ENCODE peak calls at places on chromosomes 4 and X, in seven cellular contexts. E is neuronal stem cell, X is IMR-90, N is mesendoderm, U is H9, S is trophoblast cell, F is mesenchymal stem cell. T is an unnamed sample.
A peak's percentile ranks its signal among the peaks of the same experiment; 100 is the strongest.

GRCh38 chr4:7854697-7855370 is 84.8 kb downstream of the AFAP1 start:
- DNase-seq in E (no peak), X (no peak), U (no peak), F (no peak), S (no peak), N (no peak), T (no peak)

GRCh38 chr4:153480704-153481103 is 14.5 kb downstream of the TMEM131L start:
- DNase-seq in F (no peak), U (no peak), N (no peak), S (no peak), X (no peak), E (no peak), T (no peak)

GRCh38 chr4:56870927-56871326 is 36.8 kb upstream of the REST start:
- DNase-seq in F (no peak), U (no peak), X (peak; percentile 35), E (no peak), N (no peak), S (no peak), T (no peak)

GRCh38 chr4:6873792-6874461 is 35.7 kb upstream of the TBC1D14 start:
- DNase-seq in F (peak; percentile 67), S (peak; percentile 86), E (peak; percentile 39), U (peak; percentile 75), X (peak; percentile 62), N (peak; percentile 70), T (no peak)

GRCh38 chr4:21888195-21888976 is 60.2 kb downstream of the KCNIP4 start:
- DNase-seq in S (peak; percentile 1), U (no peak), E (no peak), X (peak; percentile 93), F (peak; percentile 94), N (no peak), T (no peak)

GRCh38 chrX:136586386-136586785 is 54.4 kb downstream of the VGLL1 start:
- DNase-seq in S (no peak), E (no peak), F (no peak), X (no peak), N (no peak), U (no peak), T (no peak)

GRCh38 chr4:25442863-25443307 is 65.8 kb downstream of the ANAPC4 start:
- DNase-seq in F (no peak), S (no peak), U (no peak), N (no peak), E (no peak), X (no peak), T (no peak)

GRCh38 chrX:30039768-30040167 is 175.6 kb upstream of the MAGEB2 start:
- DNase-seq in U (no peak), F (no peak), S (peak; percentile 60), N (no peak), X (peak; percentile 54), E (no peak), T (no peak)

GRCh38 chr4:118941149-118941548 is 52.5 kb downstream of the SYNPO2 start:
- DNase-seq in E (no peak), U (no peak), S (no peak), N (no peak), F (peak; percentile 78), X (peak; percentile 21), T (no peak)

GRCh38 chr4:2799971-2800690 is 7.2 kb downstream of the SH3BP2 start:
- DNase-seq in E (no peak), U (no peak), X (no peak), N (no peak), S (no peak), F (no peak), T (no peak)

GRCh38 chr4:187380181-187380581 is 615.4 kb upstream of the ZFP42 start:
- DNase-seq in E (no peak), X (peak; percentile 15), S (peak; percentile 79), U (peak; percentile 77), F (no peak), N (peak; percentile 78), T (peak; percentile 59)

GRCh38 chrX:38313190-38313589 is 14.1 kb downstream of the RPGR start:
- DNase-seq in N (no peak), X (peak; percentile 55), S (no peak), E (no peak), U (no peak), F (peak; percentile 12), T (no peak)

GRCh38 chr4:24477919-24478318 is 106.4 kb downstream of the DHX15 start:
- DNase-seq in N (peak; percentile 49), S (no peak), E (no peak), U (peak; percentile 53), F (peak; percentile 49), X (peak; percentile 89), T (no peak)

GRCh38 chr4:52573551-52573950 is 85.5 kb downstream of the USP46 start:
- DNase-seq in U (no peak), F (peak; percentile 73), X (peak; percentile 15), S (no peak), E (no peak), N (no peak), T (no peak)

GRCh38 chrX:128901018-128901417 is 622.3 kb downstream of the SMARCA1 start:
- DNase-seq in U (no peak), X (no peak), N (no peak), F (no peak), S (no peak), E (no peak), T (no peak)

GRCh38 chr4:113718252-113718651 is 43.3 kb downstream of the CAMK2D start:
- DNase-seq in S (no peak), U (no peak), F (no peak), E (no peak), N (no peak), X (no peak), T (no peak)

GRCh38 chrX:109875831-109876230 is 127.1 kb upstream of the TMEM164 start:
- DNase-seq in S (no peak), E (no peak), X (no peak), N (no peak), U (no peak), F (no peak), T (no peak)
- H2BK120ac ChIP-seq in S (no peak overlapping the region), E (no peak overlapping the region), X (no peak overlapping the region), N (no peak overlapping the region), U (no peak overlapping the region), F (no peak overlapping the region), T (no peak overlapping the region)

DNA sequence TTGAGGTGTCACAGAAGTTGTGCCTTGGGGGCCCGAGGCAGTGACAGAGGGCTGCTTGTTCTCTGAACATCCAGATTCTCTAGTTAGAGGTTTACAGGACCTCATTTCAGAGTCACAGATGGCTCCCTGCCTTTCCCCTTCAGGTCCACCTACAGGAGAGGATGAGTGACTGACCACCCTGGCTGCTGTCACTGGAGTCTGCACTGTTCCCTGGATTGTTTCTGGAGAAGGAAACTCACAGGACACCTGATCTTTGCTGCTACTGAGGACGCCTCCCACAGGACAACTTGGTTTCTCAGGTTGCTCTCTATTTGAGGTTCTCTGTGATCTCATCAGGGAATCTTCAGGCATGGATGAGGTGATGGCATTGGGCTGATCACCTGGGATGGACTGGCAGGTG is 58.3 kb downstream of the GPRIN3 start:
- DNase-seq in E (no peak), F (no peak), U (no peak), X (no peak), N (no peak), S (no peak), T (no peak)
- H3K27ac ChIP-seq in E (no peak overlapping the region), F (no peak overlapping the region), U (no peak overlapping the region), X (no peak overlapping the region), N (no peak overlapping the region), S (no peak overlapping the region), T (no peak overlapping the region)

GRCh38 chr4:185833055-185833598 is 21.1 kb upstream of the SORBS2 start:
- DNase-seq in F (no peak), U (no peak), E (no peak), N (peak; percentile 50), S (no peak), X (peak; percentile 21), T (no peak)

GRCh38 chr4:185830263-185830994 is 18.4 kb upstream of the SORBS2 start:
- DNase-seq in F (no peak), E (no peak), U (no peak), S (no peak), X (no peak), N (no peak), T (no peak)

GRCh38 chr4:185834778-185835177 is 22.8 kb upstream of the SORBS2 start:
- DNase-seq in N (no peak), S (no peak), X (no peak), E (no peak), U (no peak), F (no peak), T (no peak)

GRCh38 chr4:185834088-185834487 is 22.1 kb upstream of the SORBS2 start:
- DNase-seq in S (no peak), N (no peak), F (no peak), E (no peak), U (no peak), X (no peak), T (no peak)

DNA sequence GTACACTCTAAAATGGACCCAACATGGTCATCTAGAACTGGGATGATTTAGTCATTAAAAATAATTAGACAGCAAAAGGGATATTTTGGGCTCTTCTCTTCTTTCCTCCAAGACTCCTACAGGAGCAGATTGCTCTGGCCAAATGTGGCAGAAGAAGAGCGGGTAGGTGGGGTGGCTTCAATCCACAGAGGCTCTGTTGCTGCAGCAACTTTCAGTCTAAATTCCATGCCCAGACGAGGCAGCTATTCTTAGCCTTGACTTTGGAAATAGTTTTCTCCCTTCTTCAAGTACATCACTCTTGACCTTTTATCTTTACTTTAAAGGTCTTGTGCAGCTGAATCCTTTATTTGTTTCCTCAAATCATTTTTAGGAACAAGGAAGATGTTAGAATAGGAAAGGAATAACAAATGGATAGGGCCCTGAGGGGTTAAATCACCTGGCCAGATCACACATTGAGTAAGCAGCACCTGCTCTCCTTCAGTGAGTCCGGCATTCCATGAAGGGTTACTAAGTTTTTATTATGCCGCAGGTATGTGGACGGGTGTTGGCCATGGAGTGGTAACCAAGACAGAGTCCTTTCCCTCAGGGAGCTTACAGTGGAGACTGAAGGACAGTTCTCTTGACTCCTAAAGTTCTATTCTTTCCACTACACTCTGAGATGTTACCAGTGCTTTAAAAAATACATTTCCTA is 19.3 kb upstream of the SORBS2 start:
- DNase-seq in E (no peak), S (peak; percentile 33), X (no peak), F (no peak), U (no peak), N (no peak), T (no peak)
- H2BK120ac ChIP-seq in E (no peak overlapping the region), S (no peak overlapping the region), X (no peak overlapping the region), F (no peak overlapping the region), U (no peak overlapping the region), N (no peak overlapping the region), T (peak overlapping the region; percentile 47)

GRCh38 chr4:71389149-71389840 is 50.5 kb downstream of the SLC4A4 start:
- DNase-seq in N (peak; percentile 71), U (no peak), X (peak; percentile 81), E (no peak), S (peak; percentile 70), F (no peak), T (no peak)
- H3K27ac ChIP-seq in N (no peak overlapping the region), U (no peak overlapping the region), X (peak overlapping the region; percentile 50), E (no peak overlapping the region), S (peak overlapping the region; percentile 49), F (peak overlapping the region; percentile 29), T (no peak overlapping the region)

GRCh38 chr4:87547016-87547708 is 18.0 kb upstream of the SPARCL1 start:
- DNase-seq in F (no peak), S (no peak), N (no peak), U (no peak), E (no peak), X (no peak), T (no peak)
- H2BK120ac ChIP-seq in F (no peak overlapping the region), S (no peak overlapping the region), N (no peak overlapping the region), U (no peak overlapping the region), E (no peak overlapping the region), X (no peak overlapping the region), T (no peak overlapping the region)

GRCh38 chrX:20383487-20383886 is 116.8 kb upstream of the RPS6KA3 start:
- DNase-seq in X (no peak), U (no peak), N (no peak), E (no peak), F (no peak), S (no peak), T (no peak)
- H3K27ac ChIP-seq in X (no peak overlapping the region), U (no peak overlapping the region), N (no peak overlapping the region), E (no peak overlapping the region), F (no peak overlapping the region), S (no peak overlapping the region), T (no peak overlapping the region)

T was measured in H1.